ENCODE peak calls at places on chromosomes 7 and 10, in four cellular contexts. M is Peyer's patch; O is CD8-positive, alpha-beta T cell; L is heart left ventricle. Q is an unnamed sample.

GRCh38 chr10:73886085-73886529 is 11.8 kb upstream of the CAMK2G start:
- DNase-seq in L (peak; percentile 82), M (peak; percentile 67), O (peak; percentile 81), Q (peak; percentile 51)

GRCh38 chr10:80443531-80443974 is 10.6 kb upstream of the TSPAN14 start:
- DNase-seq in M (no peak), O (no peak), L (no peak), Q (no peak)

GRCh38 chr10:114662651-114663217 is 4.7 kb upstream of the ABLIM1 start:
- DNase-seq in M (no peak), O (no peak), L (no peak), Q (no peak)

GRCh38 chr7:141158562-141158961 is 84.7 kb downstream of the TMEM178B start:
- DNase-seq in M (no peak), L (peak; percentile 25), O (no peak), Q (no peak)

GRCh38 chr10:63069318-63069717 is 63.8 kb upstream of the NRBF2 start:
- DNase-seq in O (no peak), M (no peak), L (no peak), Q (no peak)

GRCh38 chr7:66265566-66265965 is 60.4 kb downstream of the TPST1 start:
- DNase-seq in M (no peak), L (no peak), O (no peak), Q (no peak)

GRCh38 chr7:25031432-25031831 is 51.5 kb upstream of the OSBPL3 start:
- DNase-seq in L (no peak), O (no peak), M (no peak), Q (no peak)

GRCh38 chr10:93568105-93568390 is 1.6 kb downstream of the FFAR4 start:
- DNase-seq in L (no peak), O (no peak), M (no peak), Q (no peak)

GRCh38 chr7:40329601-40330153 is 194.9 kb downstream of the SUGCT start:
- DNase-seq in L (no peak), O (no peak), M (no peak), Q (no peak)

GRCh38 chr10:33570495-33570894 is 236.0 kb upstream of the NRP1 start:
- DNase-seq in L (no peak), O (no peak), M (no peak), Q (peak; percentile 2)

GRCh38 chr10:59702347-59702746 is 7.3 kb downstream of the SLC16A9 start:
- DNase-seq in L (no peak), O (no peak), M (no peak), Q (no peak)

GRCh38 chr10:47047577-47048532 is 136.6 kb downstream of the PTPN20 start:
- DNase-seq in M (peak; percentile 80), O (peak; percentile 87), L (peak; percentile 75), Q (no peak)

GRCh38 chr7:123265853-123266252 is 66.1 kb upstream of the SLC13A1 start:
- DNase-seq in M (no peak), L (no peak), O (no peak), Q (no peak)

GRCh38 chr10:3886191-3886590 is 101.2 kb upstream of the KLF6 start:
- DNase-seq in L (peak; percentile 62), O (peak; percentile 35), M (no peak), Q (no peak)

GRCh38 chr10:80630324-80630723 is 92.6 kb downstream of the SH2D4B start:
- DNase-seq in M (no peak), O (no peak), L (no peak), Q (no peak)

GRCh38 chr10:22285130-22285529 is 31.1 kb upstream of the COMMD3 start:
- DNase-seq in L (peak; percentile 29), M (no peak), O (no peak), Q (no peak)

GRCh38 chr7:111011500-111011899 is 79.4 kb upstream of the LRRN3 start:
- DNase-seq in L (no peak), M (no peak), O (no peak), Q (no peak)

GRCh38 chr7:12696001-12696400 is 8.6 kb downstream of the ARL4A start:
- DNase-seq in L (no peak), O (no peak), M (no peak), Q (no peak)

GRCh38 chr10:96632974-96633373 is 46.2 kb upstream of the TM9SF3 start:
- DNase-seq in O (no peak), M (no peak), L (no peak), Q (no peak)

GRCh38 chr7:159094030-159094740 is 50.5 kb downstream of the VIPR2 start:
- DNase-seq in L (no peak), M (peak; percentile 33), O (no peak), Q (no peak)

GRCh38 chr7:47516386-47516785 is 65.5 kb downstream of the TNS3 start:
- DNase-seq in L (no peak), M (peak; percentile 26), O (no peak), Q (no peak)
- H3K27ac ChIP-seq in L (no peak overlapping the region), M (no peak overlapping the region), O (no peak overlapping the region), Q (no peak overlapping the region)

GRCh38 chr10:44985175-44985681 is 6.6 kb upstream of the DEPP1 start:
- DNase-seq in O (no peak), M (no peak), L (no peak), Q (no peak)
- H3K27ac ChIP-seq in O (no peak overlapping the region), M (no peak overlapping the region), L (peak overlapping the region; percentile 35), Q (peak overlapping the region; percentile 27)

GRCh38 chr7:43588477-43589132 is 5.7 kb downstream of the STK17A start:
- DNase-seq in M (no peak), O (no peak), L (no peak), Q (no peak)

GRCh38 chr7:43590862-43591550 is 8.1 kb downstream of the STK17A start:
- DNase-seq in M (no peak), L (no peak), O (no peak), Q (no peak)

GRCh38 chr7:43589133-43589478 is 6.2 kb downstream of the STK17A start:
- DNase-seq in M (no peak), L (no peak), O (no peak), Q (no peak)

GRCh38 chr7:43591551-43592180 is 8.8 kb downstream of the STK17A start:
- DNase-seq in L (no peak), M (no peak), O (no peak), Q (no peak)

GRCh38 chr7:43589728-43590127 is 6.8 kb downstream of the STK17A start:
- DNase-seq in O (no peak), L (no peak), M (no peak), Q (no peak)
- H3K27ac ChIP-seq in O (peak overlapping the region; percentile 36), L (no peak overlapping the region), M (no peak overlapping the region), Q (no peak overlapping the region)

GRCh38 chr7:26291251-26291650 is 411 bp upstream of the SNX10 start:
- DNase-seq in O (no peak), L (no peak), M (no peak), Q (no peak)

GRCh38 chr7:26295015-26295414 is 3.4 kb downstream of the SNX10 start:
- DNase-seq in O (no peak), M (no peak), L (no peak), Q (no peak)

GRCh38 chr7:26292768-26293560 is 1.3 kb downstream of the SNX10 start:
- DNase-seq in O (no peak), L (no peak), M (no peak), Q (no peak)

GRCh38 chr7:26293569-26294308 is 2.1 kb downstream of the SNX10 start:
- DNase-seq in L (no peak), M (no peak), O (peak; percentile 61), Q (no peak)

GRCh38 chr7:26291699-26292538 is at the start of gene SNX10:
- DNase-seq in O (peak; percentile 83), M (peak; percentile 75), L (peak; percentile 68), Q (peak; percentile 34)
- H3K27ac ChIP-seq in O (peak within 1 kb of the TSS; percentile 43), M (peak within 1 kb of the TSS; percentile 63), L (no peak within 1 kb of the TSS), Q (no peak within 1 kb of the TSS)